ENCODE peak calls at places on chromosomes 2 and 18, in eight cellular contexts. T is adrenal gland, H is right lobe of liver, G is BJ, X is cardiac fibroblast, U is HL-60, B is IMR-90, M is neural progenitor cell. J is an unnamed sample.

GRCh38 chr18:51255694-51256093 is 58.2 kb upstream of the MEX3C start:
- DNase-seq in T (no peak), H (no peak), G (no peak), X (peak; percentile 12), U (no peak), B (no peak), M (no peak), J (no peak)

GRCh38 chr2:32622570-32623310 is 5.1 kb upstream of the TTC27 start:
- DNase-seq in T (no peak), H (no peak), G (no peak), X (no peak), U (no peak), B (no peak), M (no peak), J (no peak)

GRCh38 chr2:27736031-27736889 is 35.3 kb upstream of the MRPL33 start:
- DNase-seq in T (no peak), H (no peak), G (no peak), X (no peak), U (no peak), B (no peak), M (no peak), J (no peak)

GRCh38 chr2:144836635-144837350 is 316.9 kb upstream of the ZEB2 start:
- DNase-seq in T (no peak), H (no peak), G (peak; percentile 22), X (peak; percentile 73), U (no peak), B (peak; percentile 65), M (no peak), J (no peak)

GRCh38 chr18:64137914-64138313 is 11.0 kb downstream of the LINC00305 start:
- DNase-seq in T (no peak), H (no peak), G (no peak), X (no peak), U (no peak), B (no peak), M (no peak), J (no peak)

GRCh38 chr2:175017618-175018414 is 12.6 kb upstream of the CHN1 start:
- DNase-seq in T (no peak), H (no peak), G (no peak), X (no peak), U (no peak), B (peak; percentile 23), M (no peak), J (no peak)

GRCh38 chr2:81196383-81196851 is 891.9 kb upstream of the LRRTM1 start:
- DNase-seq in T (no peak), H (no peak), G (no peak), X (no peak), U (no peak), B (no peak), M (no peak), J (no peak)

GRCh38 chr2:234198976-234199375 is 148.5 kb downstream of the SPP2 start:
- DNase-seq in T (no peak), H (no peak), G (no peak), X (no peak), U (no peak), B (peak; percentile 22), M (no peak), J (no peak)

GRCh38 chr2:85892216-85892944 is 3.6 kb upstream of the ST3GAL5 start:
- DNase-seq in T (no peak), H (no peak), G (no peak), X (no peak), U (no peak), B (no peak), M (no peak), J (peak; percentile 54)

GRCh38 chr2:241774419-241775222 is 2.0 kb upstream of the GAL3ST2 start:
- DNase-seq in T (peak; percentile 56), H (peak; percentile 16), G (peak; percentile 4), X (peak; percentile 68), U (no peak), B (peak; percentile 79), M (no peak), J (peak; percentile 32)

GRCh38 chr2:241775223-241776177 is 1.1 kb upstream of the GAL3ST2 start:
- DNase-seq in T (no peak), H (peak; percentile 15), G (no peak), X (no peak), U (no peak), B (no peak), M (no peak), J (no peak)

GRCh38 chr2:241777686-241778627 is 1.3 kb downstream of the GAL3ST2 start:
- DNase-seq in T (no peak), H (no peak), G (no peak), X (no peak), U (no peak), B (no peak), M (no peak), J (peak; percentile 20)

GRCh38 chr2:241777167-241777685 is 604 bp downstream of the GAL3ST2 start:
- DNase-seq in T (no peak), H (peak; percentile 14), G (no peak), X (no peak), U (no peak), B (no peak), M (no peak), J (no peak)

GRCh38 chr2:241776336-241777166 is at the start of gene GAL3ST2:
- DNase-seq in T (no peak), H (no peak), G (no peak), X (no peak), U (no peak), B (no peak), M (no peak), J (no peak)
- H3K4me3 ChIP-seq in T (no peak within 1 kb of the TSS), H (no peak within 1 kb of the TSS), G (no peak within 1 kb of the TSS), X (no peak within 1 kb of the TSS), U (no peak within 1 kb of the TSS), B (no peak within 1 kb of the TSS), M (no peak within 1 kb of the TSS), J (no peak within 1 kb of the TSS)

GRCh38 chr18:59052965-59053960 is 86.4 kb upstream of the SEC11C start:
- DNase-seq in T (no peak), H (no peak), G (peak; percentile 81), X (no peak), U (no peak), B (no peak), M (no peak), J (no peak)

GRCh38 chr18:59057493-59057795 is 82.2 kb upstream of the SEC11C start:
- DNase-seq in T (no peak), H (no peak), G (no peak), X (no peak), U (no peak), B (no peak), M (no peak), J (no peak)

GRCh38 chr18:59056706-59057492 is 82.8 kb upstream of the SEC11C start:
- DNase-seq in T (peak; percentile 76), H (peak; percentile 82), G (no peak), X (peak; percentile 86), U (peak; percentile 16), B (peak; percentile 68), M (peak; percentile 85), J (peak; percentile 80)

GRCh38 chr18:59054892-59055291 is 84.8 kb upstream of the SEC11C start:
- DNase-seq in T (no peak), H (no peak), G (no peak), X (no peak), U (no peak), B (no peak), M (no peak), J (no peak)

DNA sequence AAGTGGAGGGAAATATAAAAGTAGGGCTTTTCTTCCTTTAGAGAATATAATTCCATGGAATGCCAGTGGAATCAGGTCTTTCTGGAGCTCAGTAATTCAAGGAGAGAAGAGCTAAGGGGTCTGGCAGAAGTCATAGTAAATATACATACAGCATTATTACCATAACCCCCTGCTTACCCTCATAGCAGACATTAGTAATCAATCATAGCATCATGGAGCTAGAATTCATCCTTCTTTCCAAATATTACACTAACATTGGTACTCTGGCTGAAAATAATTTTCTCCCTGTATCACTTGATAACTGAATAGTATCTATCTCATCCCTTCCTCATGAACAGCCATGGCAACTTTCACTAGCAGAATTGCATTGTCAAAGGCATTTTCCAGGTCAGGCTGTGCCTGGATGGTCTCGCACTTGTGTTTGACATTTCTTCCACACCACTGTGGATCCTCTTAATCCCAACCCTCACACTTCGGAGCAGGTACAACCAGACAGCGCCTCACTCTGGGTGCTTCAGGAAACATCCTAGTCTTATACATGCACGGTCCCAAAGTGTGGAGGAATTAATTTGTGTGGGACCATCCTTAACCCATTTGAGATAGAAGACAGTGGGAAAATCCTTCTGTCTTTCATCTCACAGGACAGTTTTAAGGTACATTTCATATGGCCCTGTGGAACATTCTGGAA is 84.2 kb upstream of the SEC11C start:
- DNase-seq in T (no peak), H (no peak), G (no peak), X (peak; percentile 42), U (no peak), B (no peak), M (peak; percentile 67), J (peak; percentile 14)
- TF ChIP-seq CTCF in T (no peak), H (no peak), G (peak; percentile 24), X (peak; percentile 35), U (no peak), B (peak; percentile 29), M (peak; percentile 60), J (peak; percentile 13)

GRCh38 chr2:96489261-96489660 is 15.9 kb downstream of the NEURL3 start:
- DNase-seq in T (no peak), H (no peak), G (no peak), X (no peak), U (no peak), B (no peak), M (no peak), J (no peak)

GRCh38 chr2:96485350-96485749 is 19.8 kb downstream of the NEURL3 start:
- DNase-seq in T (no peak), H (no peak), G (no peak), X (no peak), U (no peak), B (no peak), M (no peak), J (no peak)

GRCh38 chr2:96485751-96486643 is 19.2 kb downstream of the NEURL3 start:
- DNase-seq in T (peak; percentile 69), H (peak; percentile 79), G (peak; percentile 35), X (peak; percentile 92), U (peak; percentile 54), B (peak; percentile 87), M (no peak), J (peak; percentile 97)

GRCh38 chr2:96489673-96490072 is 15.5 kb downstream of the NEURL3 start:
- DNase-seq in T (no peak), H (no peak), G (no peak), X (no peak), U (no peak), B (no peak), M (no peak), J (no peak)

GRCh38 chr2:96484096-96484495 is 21.1 kb downstream of the NEURL3 start:
- DNase-seq in T (no peak), H (no peak), G (no peak), X (no peak), U (no peak), B (no peak), M (no peak), J (no peak)
- H3K4me3 ChIP-seq in T (no peak overlapping the region), H (no peak overlapping the region), G (no peak overlapping the region), X (no peak overlapping the region), U (no peak overlapping the region), B (no peak overlapping the region), M (no peak overlapping the region), J (no peak overlapping the region)

DNA sequence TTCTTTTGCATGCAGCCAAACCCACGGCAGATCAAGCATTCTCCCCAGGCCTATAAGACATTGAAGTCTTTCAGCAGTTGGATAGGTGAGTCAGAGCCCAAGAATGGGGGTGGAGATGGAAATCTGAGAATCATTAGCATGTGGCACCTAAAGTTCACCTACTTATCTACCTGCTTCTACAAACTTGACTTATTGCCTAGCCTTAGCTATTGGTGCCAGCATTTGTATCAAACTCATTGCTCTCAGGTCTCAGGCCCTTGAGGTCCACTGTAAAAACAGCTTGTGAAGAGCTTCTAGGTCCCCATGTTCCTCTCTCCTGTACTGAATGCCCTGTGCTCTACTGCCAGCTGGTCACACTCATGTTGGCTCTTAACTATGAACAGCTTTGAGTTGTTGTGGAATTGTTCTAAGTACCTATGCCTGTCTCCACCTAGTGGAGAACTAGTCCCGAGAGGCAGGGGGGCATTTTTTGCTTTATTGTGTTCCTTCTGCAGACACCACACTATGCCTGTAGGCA is 278.4 kb upstream of the SPRED2 start:
- DNase-seq in T (no peak), H (no peak), G (no peak), X (peak; percentile 7), U (no peak), B (peak; percentile 8), M (peak; percentile 36), J (peak; percentile 41)
- TF ChIP-seq CTCF in T (no peak), H (peak; percentile 8), G (peak; percentile 41), X (peak; percentile 14), U (peak; percentile 4), B (peak; percentile 36), M (peak; percentile 48), J (peak; percentile 23)

J was measured in epithelial cell of esophagus.